ENCODE peak calls at places on chromosomes 6 and 20, in four cellular contexts. One of them, this sample, is unnamed.

GRCh38 chr6:102387351-102388033 is 994.0 kb downstream of the GRIK2 start:
- DNase-seq in pancreas: no peak
- DNase-seq in CD4-positive, alpha-beta T cell: no peak
- DNase-seq in astrocyte of the spinal cord: no peak
- DNase-seq in this sample: no peak

GRCh38 chr6:1070085-1070521 is 241.8 kb upstream of the FOXQ1 start:
- DNase-seq in pancreas: no peak
- DNase-seq in CD4-positive, alpha-beta T cell: no peak
- DNase-seq in astrocyte of the spinal cord: no peak
- DNase-seq in this sample: peak

GRCh38 chr6:35687658-35688604 is 784 bp downstream of the FKBP5 start:
- DNase-seq in pancreas: peak
- DNase-seq in CD4-positive, alpha-beta T cell: peak
- DNase-seq in astrocyte of the spinal cord: peak
- DNase-seq in this sample: no peak

GRCh38 chr6:142297996-142298753 is 3.6 kb upstream of the ADGRG6 start:
- DNase-seq in pancreas: no peak
- DNase-seq in CD4-positive, alpha-beta T cell: no peak
- DNase-seq in astrocyte of the spinal cord: peak
- DNase-seq in this sample: no peak

GRCh38 chr20:56515657-56516381 is 8.7 kb upstream of the FAM209A start:
- DNase-seq in pancreas: no peak
- DNase-seq in CD4-positive, alpha-beta T cell: no peak
- DNase-seq in astrocyte of the spinal cord: peak
- DNase-seq in this sample: no peak

GRCh38 chr6:30619561-30619960 is 1.9 kb downstream of the MRPS18B start:
- DNase-seq in pancreas: no peak
- DNase-seq in CD4-positive, alpha-beta T cell: no peak
- DNase-seq in astrocyte of the spinal cord: no peak
- DNase-seq in this sample: no peak

GRCh38 chr6:64013061-64013410 is 377.4 kb downstream of the PHF3 start:
- DNase-seq in pancreas: no peak
- DNase-seq in CD4-positive, alpha-beta T cell: no peak
- DNase-seq in astrocyte of the spinal cord: peak
- DNase-seq in this sample: no peak

GRCh38 chr20:42359617-42360016 is 741.4 kb upstream of the CHD6 start:
- DNase-seq in pancreas: no peak
- DNase-seq in CD4-positive, alpha-beta T cell: no peak
- DNase-seq in astrocyte of the spinal cord: no peak
- DNase-seq in this sample: no peak

GRCh38 chr6:42142118-42142835 is at the start of gene C6orf132:
- DNase-seq in pancreas: peak
- DNase-seq in CD4-positive, alpha-beta T cell: no peak
- DNase-seq in astrocyte of the spinal cord: peak
- DNase-seq in this sample: peak

GRCh38 chr20:51934301-51935002 is 132.1 kb upstream of the SALL4 start:
- DNase-seq in pancreas: no peak
- DNase-seq in CD4-positive, alpha-beta T cell: no peak
- DNase-seq in astrocyte of the spinal cord: no peak
- DNase-seq in this sample: no peak

GRCh38 chr6:27863962-27864905 is 48.0 kb downstream of the OR2B2 start:
- DNase-seq in pancreas: peak
- DNase-seq in CD4-positive, alpha-beta T cell: no peak
- DNase-seq in astrocyte of the spinal cord: peak
- DNase-seq in this sample: no peak

GRCh38 chr6:132218063-132218696 is 183.1 kb downstream of the MOXD1 start:
- DNase-seq in pancreas: no peak
- DNase-seq in CD4-positive, alpha-beta T cell: no peak
- DNase-seq in astrocyte of the spinal cord: peak
- DNase-seq in this sample: no peak

GRCh38 chr20:3560162-3560561 is 89.3 kb downstream of the ATRN start:
- DNase-seq in pancreas: no peak
- DNase-seq in CD4-positive, alpha-beta T cell: no peak
- DNase-seq in astrocyte of the spinal cord: no peak
- DNase-seq in this sample: no peak
- TF ChIP-seq CTCF in pancreas: no peak
- TF ChIP-seq CTCF in CD4-positive, alpha-beta T cell: no peak
- TF ChIP-seq CTCF in astrocyte of the spinal cord: no peak
- TF ChIP-seq CTCF in this sample: no peak

DNA sequence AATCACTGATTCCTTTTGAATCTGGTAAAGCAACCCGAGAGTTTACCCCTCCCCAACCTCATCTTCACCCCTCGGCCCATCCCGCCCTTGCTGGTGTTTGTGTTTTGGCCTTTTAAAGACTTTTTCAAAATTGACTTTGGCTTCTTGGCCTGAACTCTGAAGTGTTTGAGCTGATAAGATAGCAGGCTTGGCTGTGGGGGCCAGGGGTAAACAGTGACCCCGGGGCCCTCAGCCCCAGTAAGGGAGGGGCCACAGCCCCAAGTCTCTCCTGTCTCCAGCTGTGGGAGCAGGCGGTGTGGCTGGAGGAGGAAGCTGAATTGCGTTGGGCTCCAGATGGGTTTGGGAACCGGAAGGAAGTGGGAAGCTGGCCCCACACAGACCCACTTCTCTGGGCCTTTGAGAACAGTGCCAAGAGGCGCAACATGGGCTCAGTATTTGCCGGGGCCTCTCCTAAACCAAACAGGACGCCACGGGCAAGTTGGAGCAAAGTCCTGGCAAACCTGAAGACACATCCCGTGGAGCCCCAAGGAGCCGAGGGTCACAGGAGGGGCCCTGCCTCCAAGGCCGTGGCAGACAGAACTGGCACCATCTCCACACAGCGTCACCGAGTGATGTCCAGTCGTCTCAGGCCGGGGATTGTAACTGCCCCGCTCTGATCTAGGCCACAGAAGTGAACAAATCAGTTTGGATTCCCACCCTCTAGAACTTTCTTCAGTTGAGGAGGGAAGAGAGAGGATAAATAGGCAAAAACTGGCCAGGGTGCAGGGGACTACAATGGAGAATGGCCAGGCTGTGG is 54.3 kb upstream of the PTPN1 start:
- DNase-seq in pancreas: no peak
- DNase-seq in CD4-positive, alpha-beta T cell: no peak
- DNase-seq in astrocyte of the spinal cord: no peak
- DNase-seq in this sample: no peak
- TF ChIP-seq CTCF in pancreas: no peak
- TF ChIP-seq CTCF in CD4-positive, alpha-beta T cell: no peak
- TF ChIP-seq CTCF in astrocyte of the spinal cord: no peak
- TF ChIP-seq CTCF in this sample: no peak

GRCh38 chr6:124372076-124372475 is 568.4 kb downstream of the NKAIN2 start:
- DNase-seq in pancreas: no peak
- DNase-seq in CD4-positive, alpha-beta T cell: no peak
- DNase-seq in astrocyte of the spinal cord: peak
- DNase-seq in this sample: no peak
- TF ChIP-seq CTCF in pancreas: no peak
- TF ChIP-seq CTCF in CD4-positive, alpha-beta T cell: no peak
- TF ChIP-seq CTCF in astrocyte of the spinal cord: no peak
- TF ChIP-seq CTCF in this sample: no peak

DNA sequence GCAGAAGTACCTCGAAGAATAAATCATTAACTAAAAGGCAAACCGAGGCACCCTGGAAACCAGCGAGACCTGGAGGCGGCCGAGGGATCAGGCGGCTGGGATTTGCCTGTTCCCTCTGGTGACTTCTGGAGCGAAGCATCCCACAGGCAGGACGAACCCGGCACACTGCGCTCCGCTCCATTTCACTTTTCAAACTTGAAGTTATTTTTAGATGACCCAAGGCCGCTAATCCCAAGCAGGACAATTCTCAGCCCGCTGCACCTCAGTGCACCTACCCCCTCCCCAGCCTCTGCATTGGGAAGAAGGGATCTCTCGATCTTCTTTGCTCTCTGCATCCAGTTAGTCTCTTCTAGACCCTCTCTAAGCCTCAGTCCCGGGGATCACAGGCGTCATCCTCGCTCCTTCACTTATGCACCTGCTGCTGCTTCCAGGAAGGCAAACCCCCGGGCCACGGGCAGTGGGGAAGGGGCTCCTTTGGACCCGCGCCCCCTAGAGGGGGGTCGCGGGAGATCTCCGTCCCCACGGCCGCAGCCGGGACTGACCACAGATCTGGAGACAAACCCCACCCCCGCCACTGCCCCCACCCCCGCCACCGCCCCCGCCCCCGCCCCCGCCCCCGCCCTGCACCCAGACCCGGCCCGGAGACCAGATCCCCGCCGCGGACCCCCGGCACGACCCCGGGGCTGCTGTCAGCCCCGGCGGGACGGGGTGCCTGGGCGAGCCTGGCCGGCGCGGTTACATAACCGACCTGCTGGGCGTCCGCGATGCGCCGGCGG is 636 bp downstream of the RCAN2 start:
- DNase-seq in pancreas: peak
- DNase-seq in CD4-positive, alpha-beta T cell: no peak
- DNase-seq in astrocyte of the spinal cord: no peak
- DNase-seq in this sample: peak
- TF ChIP-seq CTCF in pancreas: no peak
- TF ChIP-seq CTCF in CD4-positive, alpha-beta T cell: no peak
- TF ChIP-seq CTCF in astrocyte of the spinal cord: peak
- TF ChIP-seq CTCF in this sample: peak

GRCh38 chr20:22350624-22351023 is 233.7 kb downstream of the FOXA2 start:
- DNase-seq in pancreas: no peak
- DNase-seq in CD4-positive, alpha-beta T cell: no peak
- DNase-seq in astrocyte of the spinal cord: no peak
- DNase-seq in this sample: no peak
- TF ChIP-seq CTCF in pancreas: no peak
- TF ChIP-seq CTCF in CD4-positive, alpha-beta T cell: no peak
- TF ChIP-seq CTCF in astrocyte of the spinal cord: no peak
- TF ChIP-seq CTCF in this sample: no peak

DNA sequence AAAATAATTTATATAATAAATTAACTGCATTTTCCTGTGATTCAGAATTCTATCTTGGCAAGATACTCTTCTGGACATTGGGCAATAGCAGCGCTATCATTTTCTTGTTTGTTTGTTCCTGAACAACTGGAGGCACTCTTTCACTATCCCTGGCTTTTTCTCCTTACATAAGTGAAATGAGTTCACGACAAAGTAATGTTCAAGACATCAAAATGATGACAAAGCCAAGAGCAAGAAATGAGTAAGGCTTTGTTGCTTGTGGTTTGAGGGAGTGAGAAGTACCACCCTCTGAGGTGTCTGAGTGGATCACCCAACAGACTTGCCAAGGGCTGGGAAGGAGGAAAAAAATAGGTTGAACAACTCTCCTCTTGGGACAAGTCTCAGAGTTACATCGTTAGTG is 466.6 kb upstream of the JAG1 start:
- DNase-seq in pancreas: no peak
- DNase-seq in CD4-positive, alpha-beta T cell: no peak
- DNase-seq in astrocyte of the spinal cord: peak
- DNase-seq in this sample: no peak
- TF ChIP-seq CTCF in pancreas: no peak
- TF ChIP-seq CTCF in CD4-positive, alpha-beta T cell: no peak
- TF ChIP-seq CTCF in astrocyte of the spinal cord: no peak
- TF ChIP-seq CTCF in this sample: no peak

GRCh38 chr6:137040393-137040792 is 4.4 kb downstream of the IL20RA start:
- DNase-seq in pancreas: no peak
- DNase-seq in CD4-positive, alpha-beta T cell: no peak
- DNase-seq in astrocyte of the spinal cord: no peak
- DNase-seq in this sample: no peak
- TF ChIP-seq CTCF in pancreas: no peak
- TF ChIP-seq CTCF in CD4-positive, alpha-beta T cell: no peak
- TF ChIP-seq CTCF in astrocyte of the spinal cord: no peak
- TF ChIP-seq CTCF in this sample: no peak

GRCh38 chr6:121222656-121223055 is 111.6 kb downstream of the TBC1D32 start:
- DNase-seq in pancreas: no peak
- DNase-seq in CD4-positive, alpha-beta T cell: no peak
- DNase-seq in astrocyte of the spinal cord: peak
- DNase-seq in this sample: no peak
- TF ChIP-seq CTCF in pancreas: no peak
- TF ChIP-seq CTCF in CD4-positive, alpha-beta T cell: no peak
- TF ChIP-seq CTCF in astrocyte of the spinal cord: no peak
- TF ChIP-seq CTCF in this sample: peak

GRCh38 chr6:40845588-40845987 is 193.4 kb downstream of the UNC5CL start:
- DNase-seq in pancreas: peak
- DNase-seq in CD4-positive, alpha-beta T cell: peak
- DNase-seq in astrocyte of the spinal cord: peak
- DNase-seq in this sample: peak
- TF ChIP-seq CTCF in pancreas: peak
- TF ChIP-seq CTCF in CD4-positive, alpha-beta T cell: peak
- TF ChIP-seq CTCF in astrocyte of the spinal cord: peak
- TF ChIP-seq CTCF in this sample: peak

This sample was measured in mesothelial cell of epicardium.